ENCODE peak calls at places on chromosomes 2 and 18, in eight cellular contexts. E is kidney, Z is tibial artery, L is AG04450, Q is right atrium auricular region, W is aorta, A is heart right ventricle, R is Panc1. U is an unnamed sample.

GRCh38 chr2:241272722-241273551 is 42.5 kb downstream of the HDLBP start:
- DNase-seq in E (peak), Z (peak), L (peak), Q (peak), W (peak), A (peak), R (no peak), U (peak)

GRCh38 chr2:145184741-145185671 is 665.1 kb upstream of the ZEB2 start:
- DNase-seq in E (no peak), Z (no peak), L (no peak), Q (no peak), W (no peak), A (no peak), R (no peak), U (no peak)

GRCh38 chr2:167966937-167967913 is 280.2 kb downstream of the STK39 start:
- DNase-seq in E (no peak), Z (no peak), L (no peak), Q (no peak), W (no peak), A (no peak), R (no peak), U (no peak)

GRCh38 chr2:47015206-47015605 is 99.6 kb upstream of the MCFD2 start:
- DNase-seq in E (no peak), Z (no peak), L (no peak), Q (no peak), W (no peak), A (no peak), R (no peak), U (no peak)

GRCh38 chr2:134189009-134189717 is 64.7 kb upstream of the MGAT5 start:
- DNase-seq in E (no peak), Z (no peak), L (peak), Q (no peak), W (no peak), A (no peak), R (no peak), U (peak)

GRCh38 chr2:84378960-84379359 is 80.1 kb downstream of the SUCLG1 start:
- DNase-seq in E (no peak), Z (no peak), L (no peak), Q (no peak), W (no peak), A (no peak), R (no peak), U (no peak)

GRCh38 chr2:177518754-177519153 is 126.2 kb downstream of the AGPS start:
- DNase-seq in E (no peak), Z (no peak), L (no peak), Q (no peak), W (no peak), A (no peak), R (no peak), U (no peak)

GRCh38 chr2:156430978-156431358 is 5.2 kb upstream of the GPD2 start:
- DNase-seq in E (no peak), Z (no peak), L (no peak), Q (no peak), W (no peak), A (no peak), R (no peak), U (peak)

GRCh38 chr18:58416704-58417683 is 211.9 kb downstream of the ALPK2 start:
- DNase-seq in E (no peak), Z (peak), L (peak), Q (no peak), W (no peak), A (no peak), R (no peak), U (peak)

GRCh38 chr18:77650799-77651385 is 401.2 kb downstream of the GALR1 start:
- DNase-seq in E (peak), Z (no peak), L (no peak), Q (peak), W (peak), A (peak), R (peak), U (no peak)

GRCh38 chr18:45086777-45087176 is 406.1 kb downstream of the SETBP1 start:
- DNase-seq in E (no peak), Z (no peak), L (no peak), Q (no peak), W (no peak), A (no peak), R (no peak), U (no peak)

GRCh38 chr2:54669677-54670484 is 53.6 kb upstream of the EML6 start:
- DNase-seq in E (no peak), Z (no peak), L (no peak), Q (peak), W (no peak), A (no peak), R (no peak), U (peak)

GRCh38 chr2:241116606-241117560 is 14.8 kb upstream of the MTERF4 start:
- DNase-seq in E (peak), Z (peak), L (no peak), Q (no peak), W (no peak), A (no peak), R (no peak), U (no peak)

GRCh38 chr2:66438498-66439290 is 3.8 kb downstream of the MEIS1 start:
- DNase-seq in E (no peak), Z (no peak), L (no peak), Q (no peak), W (no peak), A (no peak), R (no peak), U (no peak)

GRCh38 chr2:177403822-177404221 is 11.2 kb downstream of the AGPS start:
- DNase-seq in E (no peak), Z (no peak), L (no peak), Q (no peak), W (no peak), A (no peak), R (no peak), U (no peak)

GRCh38 chr2:170554278-170554955 is 160.7 kb upstream of the SP5 start:
- DNase-seq in E (no peak), Z (peak), L (no peak), Q (no peak), W (peak), A (peak), R (no peak), U (peak)

GRCh38 chr2:35794766-35795448 is 560.7 kb upstream of the CRIM1 start:
- DNase-seq in E (no peak), Z (no peak), L (no peak), Q (no peak), W (no peak), A (no peak), R (no peak), U (no peak)

DNA sequence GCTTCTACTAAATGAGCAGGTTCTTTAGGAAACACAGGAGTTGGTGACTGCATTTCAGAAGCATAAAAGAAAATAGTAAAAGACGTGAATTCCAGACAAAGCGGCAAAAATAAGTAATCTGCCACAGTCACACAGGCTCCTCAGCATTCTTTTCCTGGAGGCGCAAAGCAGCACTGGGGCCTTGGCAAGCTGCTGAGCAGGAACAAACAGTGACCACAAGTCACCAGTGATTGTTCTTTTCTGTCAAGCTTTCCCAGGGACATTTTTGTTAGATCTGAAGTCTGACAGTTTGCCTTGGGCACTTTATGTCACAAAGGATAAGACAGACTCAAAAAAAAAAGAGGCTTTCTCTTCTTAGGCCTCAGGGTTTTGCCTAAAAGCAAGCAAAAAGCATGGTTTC is 216.2 kb downstream of the CDH20 start:
- DNase-seq in E (no peak), Z (no peak), L (no peak), Q (no peak), W (no peak), A (no peak), R (no peak), U (no peak)
- H3K4me3 ChIP-seq in E (no peak), Z (no peak), L (no peak), Q (no peak), W (no peak), A (no peak), R (no peak), U (no peak)

GRCh38 chr2:86189782-86190416 is 5.4 kb downstream of the IMMT start:
- DNase-seq in E (no peak), Z (no peak), L (no peak), Q (no peak), W (no peak), A (no peak), R (no peak), U (no peak)

GRCh38 chr2:86185517-86186212 is 9.6 kb downstream of the IMMT start:
- DNase-seq in E (no peak), Z (no peak), L (no peak), Q (no peak), W (no peak), A (no peak), R (no peak), U (no peak)

DNA sequence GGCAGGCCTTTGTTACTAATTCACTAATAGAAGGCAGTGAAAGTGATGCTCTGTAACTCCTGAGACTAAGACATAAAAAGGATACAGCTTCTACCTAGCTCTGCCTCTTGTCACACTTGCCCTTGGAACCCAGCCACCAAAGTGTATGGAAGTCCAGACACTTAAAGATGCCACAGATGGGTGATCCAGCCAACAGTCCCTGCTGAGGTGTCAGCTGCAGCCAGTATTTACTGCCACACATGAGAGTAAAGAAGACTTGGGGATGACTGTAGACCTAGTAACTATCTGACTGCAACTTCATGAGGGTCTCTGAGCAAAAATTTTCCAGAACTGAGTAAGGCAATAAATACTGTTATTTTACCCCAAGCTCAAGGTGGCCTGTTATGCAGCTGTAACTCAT is 8.8 kb downstream of the IMMT start:
- DNase-seq in E (no peak), Z (no peak), L (no peak), Q (no peak), W (no peak), A (no peak), R (no peak), U (no peak)
- H3K4me3 ChIP-seq in E (no peak), Z (no peak), L (no peak), Q (no peak), W (no peak), A (no peak), R (no peak), U (no peak)

GRCh38 chr2:673615-674318 is 3.4 kb downstream of the TMEM18 start:
- DNase-seq in E (no peak), Z (no peak), L (no peak), Q (no peak), W (no peak), A (no peak), R (no peak), U (peak)
- H3K4me3 ChIP-seq in E (no peak), Z (no peak), L (peak), Q (no peak), W (no peak), A (no peak), R (no peak), U (no peak)

DNA sequence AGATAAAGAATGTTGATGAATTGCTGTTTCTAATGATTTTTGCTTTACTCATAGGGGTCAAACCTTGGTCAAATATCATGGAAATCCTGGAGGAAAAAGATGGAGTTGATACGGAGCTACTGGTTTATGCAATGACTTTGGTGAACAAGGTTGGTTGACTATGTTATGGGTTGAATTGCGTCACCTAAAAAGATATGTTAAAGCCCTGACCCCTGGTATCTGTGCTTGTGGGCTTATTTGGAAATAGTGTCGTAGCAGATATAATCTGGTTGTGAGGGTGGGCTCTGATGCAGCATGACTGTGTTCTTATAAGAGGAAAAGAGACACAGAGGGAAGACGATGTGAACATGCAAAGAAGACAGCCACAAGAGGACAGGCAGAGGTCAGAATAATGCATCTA is 226.2 kb downstream of the TPGS2 start:
- DNase-seq in E (no peak), Z (no peak), L (no peak), Q (no peak), W (no peak), A (no peak), R (no peak), U (no peak)
- H3K4me3 ChIP-seq in E (no peak), Z (no peak), L (no peak), Q (no peak), W (no peak), A (no peak), R (no peak), U (no peak)

GRCh38 chr2:231523451-231524266 is 6.6 kb downstream of the NMUR1 start:
- DNase-seq in E (peak), Z (peak), L (no peak), Q (no peak), W (no peak), A (no peak), R (no peak), U (no peak)
- H3K4me3 ChIP-seq in E (no peak), Z (no peak), L (no peak), Q (no peak), W (no peak), A (no peak), R (no peak), U (peak)